ENCODE peak calls at places on chromosomes 12 and 14, in six cellular contexts. C, I, F, A, H and D are unnamed samples.

GRCh38 chr12:114407566-114408411 is 1.8 kb upstream of the TBX5 start:
- DNase-seq in C (no peak), I (no peak), F (no peak), A (no peak), H (no peak), D (no peak)

GRCh38 chr14:36827861-36828260 is 166.2 kb downstream of the PAX9 start:
- DNase-seq in C (no peak), I (no peak), F (no peak), A (no peak), H (no peak), D (no peak)

GRCh38 chr14:68563256-68564131 is 229.4 kb downstream of the ZFP36L1 start:
- DNase-seq in C (no peak), I (no peak), F (peak; percentile 80), A (no peak), H (peak; percentile 41), D (no peak)

GRCh38 chr12:29350080-29350479 is 30.9 kb downstream of the ERGIC2 start:
- DNase-seq in C (peak; percentile 44), I (no peak), F (peak; percentile 48), A (no peak), H (peak; percentile 78), D (no peak)

GRCh38 chr14:99596071-99596627 is 7.9 kb downstream of the CCDC85C start:
- DNase-seq in C (no peak), I (no peak), F (no peak), A (no peak), H (no peak), D (no peak)

GRCh38 chr14:94421316-94421715 is 31.3 kb downstream of the SERPINA11 start:
- DNase-seq in C (no peak), I (no peak), F (no peak), A (no peak), H (no peak), D (no peak)

GRCh38 chr14:55438066-55438683 is 2.2 kb downstream of the TBPL2 start:
- DNase-seq in C (peak; percentile 49), I (no peak), F (peak; percentile 72), A (no peak), H (peak; percentile 88), D (no peak)

GRCh38 chr12:11949738-11950403 is 120.9 kb upstream of the BCL2L14 start:
- DNase-seq in C (peak; percentile 84), I (no peak), F (no peak), A (no peak), H (no peak), D (no peak)

GRCh38 chr14:61661471-61661988 is 33.8 kb upstream of the HIF1A start:
- DNase-seq in C (no peak), I (no peak), F (peak; percentile 34), A (no peak), H (peak; percentile 89), D (no peak)

GRCh38 chr14:72894623-72895378 is 900 bp upstream of the DPF3 start:
- DNase-seq in C (no peak), I (peak; percentile 13), F (peak; percentile 57), A (no peak), H (no peak), D (peak; percentile 27)

GRCh38 chr12:54352022-54352531 is 12.2 kb downstream of the GPR84 start:
- DNase-seq in C (peak; percentile 88), I (peak; percentile 55), F (peak; percentile 96), A (peak; percentile 80), H (peak; percentile 61), D (no peak)

GRCh38 chr12:16520328-16520727 is 85.6 kb downstream of the LMO3 start:
- DNase-seq in C (no peak), I (no peak), F (no peak), A (no peak), H (no peak), D (no peak)

GRCh38 chr14:70649803-70650202 is 8.1 kb downstream of the TTC9 start:
- DNase-seq in C (no peak), I (no peak), F (no peak), A (no peak), H (no peak), D (no peak)

GRCh38 chr12:76029982-76030377 is 1.6 kb downstream of the PHLDA1 start:
- DNase-seq in C (peak; percentile 25), I (no peak), F (peak; percentile 63), A (no peak), H (peak; percentile 62), D (no peak)

GRCh38 chr12:57196439-57196838 is 20.2 kb upstream of the NXPH4 start:
- DNase-seq in C (no peak), I (no peak), F (no peak), A (no peak), H (no peak), D (no peak)

GRCh38 chr14:105150368-105151111 is 18.0 kb downstream of the JAG2 start:
- DNase-seq in C (no peak), I (no peak), F (no peak), A (no peak), H (no peak), D (no peak)

GRCh38 chr12:132197581-132198281 is 53.5 kb downstream of the NOC4L start:
- DNase-seq in C (no peak), I (no peak), F (no peak), A (no peak), H (no peak), D (no peak)

GRCh38 chr12:27236498-27236897 is 7.6 kb upstream of the STK38L start:
- DNase-seq in C (no peak), I (no peak), F (no peak), A (no peak), H (no peak), D (no peak)

GRCh38 chr14:99602054-99602787 is 1.8 kb downstream of the CCDC85C start:
- DNase-seq in C (no peak), I (no peak), F (peak; percentile 48), A (no peak), H (peak; percentile 19), D (no peak)

GRCh38 chr14:49769581-49770211 is 1.7 kb downstream of the KLHDC2 start:
- DNase-seq in C (no peak), I (no peak), F (peak; percentile 19), A (no peak), H (no peak), D (no peak)

GRCh38 chr12:51196547-51196946 is 21.3 kb downstream of the POU6F1 start:
- DNase-seq in C (no peak), I (no peak), F (no peak), A (no peak), H (no peak), D (no peak)